ENCODE peak calls at places on chromosome 6, in six cellular contexts. Z is A549; M is uterus; F is MM.1S; A is CD8-positive, alpha-beta T cell; E is psoas muscle. B is an unnamed sample.
A peak's percentile ranks its signal among the peaks of the same experiment; 100 is the strongest.

GRCh38 chr6:134398453-134398852 is 80.5 kb upstream of the SGK1 start:
- DNase-seq in Z (no peak), M (no peak), F (no peak), A (no peak), E (no peak), B (no peak)

GRCh38 chr6:137001287-137001976 is 43.3 kb downstream of the IL20RA start:
- DNase-seq in Z (peak; percentile 53), M (no peak), F (no peak), A (no peak), E (no peak), B (no peak)

GRCh38 chr6:134516582-134516981 is 198.7 kb upstream of the SGK1 start:
- DNase-seq in Z (no peak), M (no peak), F (no peak), A (no peak), E (no peak), B (no peak)

GRCh38 chr6:142372348-142372747 is 70.5 kb downstream of the ADGRG6 start:
- DNase-seq in Z (peak; percentile 83), M (no peak), F (no peak), A (no peak), E (no peak), B (no peak)

GRCh38 chr6:113381957-113382356 is 475.2 kb upstream of the MARCKS start:
- DNase-seq in Z (no peak), M (no peak), F (peak; percentile 19), A (no peak), E (no peak), B (no peak)

GRCh38 chr6:24205020-24205492 is 79.0 kb downstream of the NRSN1 start:
- DNase-seq in Z (peak; percentile 39), M (no peak), F (peak; percentile 26), A (no peak), E (no peak), B (no peak)

GRCh38 chr6:56804996-56805395 is 149.9 kb upstream of the BEND6 start:
- DNase-seq in Z (peak; percentile 38), M (no peak), F (no peak), A (no peak), E (no peak), B (no peak)

GRCh38 chr6:131368077-131368911 is 204.7 kb upstream of the ARG1 start:
- DNase-seq in Z (peak; percentile 3), M (peak; percentile 13), F (peak; percentile 72), A (no peak), E (peak; percentile 59), B (no peak)

GRCh38 chr6:134903448-134903847 is 46.5 kb downstream of the ALDH8A1 start:
- DNase-seq in Z (no peak), M (no peak), F (no peak), A (no peak), E (no peak), B (no peak)

DNA sequence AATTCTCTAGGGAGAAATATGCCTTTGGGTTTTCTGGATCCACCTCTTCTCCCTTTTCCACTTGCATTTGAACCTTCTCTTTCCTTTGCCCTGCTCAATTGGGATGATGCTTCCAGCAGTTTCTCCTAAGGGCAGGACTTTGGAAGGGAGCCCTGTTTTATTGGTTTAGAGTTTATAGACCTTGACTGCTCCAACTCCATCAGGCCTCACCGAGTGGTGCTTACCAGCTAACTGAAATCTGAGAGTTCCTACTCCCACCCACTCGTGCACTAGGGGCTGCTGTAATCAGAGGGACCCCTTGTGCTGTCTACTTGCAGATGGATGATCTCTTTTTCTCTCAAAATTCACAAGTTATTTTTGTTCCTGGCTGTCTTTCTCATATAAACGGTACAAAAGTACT is 121.3 kb upstream of the SLC22A16 start:
- DNase-seq in Z (no peak), M (no peak), F (no peak), A (no peak), E (no peak), B (no peak)
- H3K4me3 ChIP-seq in Z (no peak overlapping the region), M (no peak overlapping the region), F (no peak overlapping the region), A (no peak overlapping the region), E (no peak overlapping the region), B (no peak overlapping the region)

GRCh38 chr6:13918686-13919085 is 6.1 kb upstream of the RNF182 start:
- DNase-seq in Z (no peak), M (no peak), F (no peak), A (no peak), E (no peak), B (no peak)

GRCh38 chr6:13922750-13923149 is 2.0 kb upstream of the RNF182 start:
- DNase-seq in Z (no peak), M (no peak), F (no peak), A (no peak), E (no peak), B (no peak)

GRCh38 chr6:13920584-13920983 is 4.2 kb upstream of the RNF182 start:
- DNase-seq in Z (no peak), M (no peak), F (no peak), A (no peak), E (no peak), B (no peak)

GRCh38 chr6:13917141-13917540 is 7.6 kb upstream of the RNF182 start:
- DNase-seq in Z (no peak), M (no peak), F (no peak), A (no peak), E (no peak), B (no peak)

DNA sequence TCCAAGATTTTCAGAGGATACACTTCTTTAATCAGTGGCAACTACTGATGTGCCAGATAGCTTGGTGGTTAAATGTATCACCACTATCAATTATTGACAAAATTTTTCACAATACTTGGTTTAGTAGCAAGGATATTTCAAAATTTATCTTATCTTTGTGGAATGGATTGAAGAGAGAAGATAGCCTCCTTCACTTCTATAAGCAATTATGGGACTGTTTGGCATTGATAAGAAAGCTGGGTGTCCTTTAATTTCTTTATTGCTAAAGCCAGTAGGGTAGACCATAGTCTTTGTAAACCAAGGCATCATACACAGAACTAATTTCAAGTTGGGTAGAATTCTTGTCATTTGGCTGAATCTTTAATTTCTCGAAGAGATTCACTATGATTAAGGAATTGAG is 4.9 kb upstream of the RNF182 start:
- DNase-seq in Z (no peak), M (no peak), F (no peak), A (no peak), E (no peak), B (no peak)
- H3K27ac ChIP-seq in Z (no peak overlapping the region), M (no peak overlapping the region), F (no peak overlapping the region), A (no peak overlapping the region), E (no peak overlapping the region), B (no peak overlapping the region)

DNA sequence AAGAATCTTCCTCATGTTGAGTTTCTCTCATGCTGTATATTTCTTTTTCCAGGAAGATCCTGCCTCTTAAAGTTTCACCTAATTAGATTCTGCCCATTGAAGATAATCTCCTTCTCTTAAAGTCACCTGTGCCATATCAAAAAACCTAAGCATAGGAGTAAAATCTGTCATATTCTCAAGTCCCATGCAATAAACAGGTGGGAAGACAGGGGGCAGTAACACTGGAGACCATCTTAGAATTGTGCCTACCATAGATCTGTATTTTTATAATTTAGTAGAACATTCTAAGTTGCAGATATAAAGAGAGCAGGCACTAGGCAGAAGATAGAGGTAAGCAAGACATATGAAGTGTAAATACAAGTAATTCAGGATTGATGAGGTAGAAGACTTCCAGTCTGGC is 763.5 kb upstream of the MANEA start:
- DNase-seq in Z (no peak), M (no peak), F (no peak), A (no peak), E (no peak), B (no peak)
- TF ChIP-seq CTCF in Z (no peak), M (no peak), F (no peak), A (no peak), E (no peak), B (no peak)

DNA sequence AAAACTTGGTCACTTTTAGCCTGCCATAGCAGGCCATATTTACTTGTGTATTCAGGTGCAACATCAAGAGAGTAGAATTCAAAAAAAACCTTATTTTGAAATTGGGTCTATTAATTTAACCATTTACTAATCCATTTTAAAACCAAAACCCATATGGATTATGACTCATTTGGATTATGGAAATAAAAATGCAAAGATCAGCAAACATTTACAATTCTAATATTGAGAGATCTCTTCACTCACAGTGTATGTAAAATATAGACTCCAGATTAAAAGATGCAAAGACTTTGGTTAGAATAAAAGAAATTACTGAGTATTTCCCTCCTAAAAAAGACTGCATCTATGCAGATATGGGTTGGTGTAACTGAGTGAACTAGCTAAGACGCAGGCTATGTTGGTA is 14.1 kb upstream of the COX7A2 start:
- DNase-seq in Z (no peak), M (no peak), F (no peak), A (no peak), E (no peak), B (no peak)
- H3K4me3 ChIP-seq in Z (no peak overlapping the region), M (no peak overlapping the region), F (no peak overlapping the region), A (no peak overlapping the region), E (no peak overlapping the region), B (no peak overlapping the region)